ENCODE peak calls at places on chromosomes 6 and 20, in five cellular contexts. Y, D, H, X and A are unnamed samples.

GRCh38 chr20:32463642-32464400 is 105.7 kb downstream of the ASXL1 start:
- DNase-seq in Y (no peak), H (no peak), D (no peak), X (no peak), A (no peak)

GRCh38 chr6:95099410-95099809 is 477.9 kb upstream of the MANEA start:
- DNase-seq in D (no peak), H (no peak), X (no peak), Y (no peak), A (no peak)

GRCh38 chr6:136958168-136958567 is 36.1 kb downstream of the SLC35D3 start:
- DNase-seq in H (no peak), X (no peak), D (no peak), Y (no peak), A (no peak)

GRCh38 chr20:46694484-46694883 is 5.2 kb upstream of the TP53RK start:
- DNase-seq in Y (peak), X (peak), H (no peak), D (peak), A (peak)

GRCh38 chr6:125868996-125869395 is 78.2 kb downstream of the NCOA7 start:
- DNase-seq in Y (peak), H (no peak), X (no peak), D (peak), A (no peak)

GRCh38 chr6:7129784-7130569 is 22.2 kb downstream of the RREB1 start:
- DNase-seq in D (peak), H (no peak), Y (peak), X (no peak), A (no peak)

GRCh38 chr20:46375771-46376170 is 30.6 kb downstream of the ELMO2 start:
- DNase-seq in H (no peak), Y (peak), D (peak), X (no peak), A (no peak)

GRCh38 chr6:15369838-15370237 is 124.0 kb downstream of the JARID2 start:
- DNase-seq in X (no peak), H (no peak), Y (no peak), D (no peak), A (no peak)

GRCh38 chr6:170198298-170198697 is 92.6 kb downstream of the DLL1 start:
- DNase-seq in Y (no peak), H (no peak), D (no peak), X (no peak), A (no peak)

DNA sequence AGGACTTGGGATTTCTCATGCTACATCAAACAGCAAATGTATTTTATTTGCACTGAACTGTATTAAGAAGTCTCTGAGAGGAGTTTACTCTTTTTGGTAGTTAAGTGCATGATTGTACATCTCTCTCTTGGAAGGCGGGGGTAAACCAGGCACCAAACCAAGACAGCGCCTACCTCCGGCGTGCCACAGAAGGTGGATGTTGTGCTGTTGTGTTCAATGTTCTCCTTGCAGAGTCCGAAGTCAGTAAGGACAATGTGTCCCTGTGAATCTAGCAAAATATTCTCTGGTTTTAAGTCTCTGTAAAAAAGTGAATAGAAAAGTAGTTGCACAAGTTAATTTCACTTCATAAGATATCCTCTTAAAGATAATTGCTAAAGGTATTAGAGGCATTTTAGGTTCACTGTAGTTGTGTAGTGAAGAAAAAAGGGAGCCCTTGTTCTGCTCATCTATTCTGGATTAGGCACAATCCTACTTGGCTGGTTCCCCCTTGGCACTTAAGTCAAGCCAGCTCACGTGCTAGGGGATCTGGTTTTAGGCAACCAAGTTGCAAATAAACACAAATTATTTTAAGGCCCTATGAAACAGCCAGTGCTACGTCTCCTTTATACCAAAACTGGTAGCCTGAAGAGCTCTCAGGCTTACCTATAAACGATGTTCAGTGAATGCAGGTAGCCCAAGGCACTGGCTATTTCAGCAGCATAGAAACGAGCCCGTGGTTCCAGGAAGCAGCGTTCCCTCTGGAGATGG is 119.8 kb upstream of the SLC2A12 start:
- DNase-seq in Y (peak), H (no peak), X (no peak), D (no peak), A (no peak)
- TF ChIP-seq CTCF in Y (no peak), H (no peak), X (no peak), D (no peak), A (no peak)

GRCh38 chr6:39085129-39085528 is 29.9 kb downstream of the SAYSD1 start:
- DNase-seq in H (no peak), Y (no peak), D (no peak), X (no peak), A (no peak)

GRCh38 chr6:39087197-39087596 is 27.8 kb downstream of the SAYSD1 start:
- DNase-seq in D (no peak), X (no peak), H (no peak), Y (no peak), A (no peak)

GRCh38 chr6:39086294-39086693 is 28.7 kb downstream of the SAYSD1 start:
- DNase-seq in X (no peak), D (no peak), H (no peak), Y (no peak), A (no peak)

GRCh38 chr6:39088331-39088730 is 26.7 kb downstream of the SAYSD1 start:
- DNase-seq in Y (peak), X (peak), H (no peak), D (peak), A (no peak)

DNA sequence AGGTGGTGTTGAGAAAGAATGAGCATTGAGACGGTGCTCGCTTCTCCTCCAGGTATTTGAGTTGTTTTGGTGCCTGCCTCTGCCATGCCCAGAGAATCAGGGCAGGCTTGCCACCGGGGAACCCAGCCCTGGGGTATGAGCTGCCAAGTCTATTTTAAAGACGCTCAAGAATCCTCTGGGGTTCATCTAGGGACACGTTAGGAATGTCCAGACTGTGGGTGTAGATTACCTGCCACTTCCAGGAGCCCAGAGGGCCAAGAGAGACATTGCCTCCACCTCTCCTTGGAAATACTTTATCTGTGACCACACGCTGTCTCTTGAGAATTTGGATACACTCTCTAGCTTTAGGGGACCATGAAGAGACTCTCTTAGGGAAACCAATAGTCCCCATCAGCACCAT is 28.3 kb downstream of the SAYSD1 start:
- DNase-seq in Y (no peak), H (no peak), D (no peak), X (no peak), A (no peak)
- TF ChIP-seq CTCF in Y (no peak), H (no peak), D (no peak), X (no peak), A (no peak)

DNA sequence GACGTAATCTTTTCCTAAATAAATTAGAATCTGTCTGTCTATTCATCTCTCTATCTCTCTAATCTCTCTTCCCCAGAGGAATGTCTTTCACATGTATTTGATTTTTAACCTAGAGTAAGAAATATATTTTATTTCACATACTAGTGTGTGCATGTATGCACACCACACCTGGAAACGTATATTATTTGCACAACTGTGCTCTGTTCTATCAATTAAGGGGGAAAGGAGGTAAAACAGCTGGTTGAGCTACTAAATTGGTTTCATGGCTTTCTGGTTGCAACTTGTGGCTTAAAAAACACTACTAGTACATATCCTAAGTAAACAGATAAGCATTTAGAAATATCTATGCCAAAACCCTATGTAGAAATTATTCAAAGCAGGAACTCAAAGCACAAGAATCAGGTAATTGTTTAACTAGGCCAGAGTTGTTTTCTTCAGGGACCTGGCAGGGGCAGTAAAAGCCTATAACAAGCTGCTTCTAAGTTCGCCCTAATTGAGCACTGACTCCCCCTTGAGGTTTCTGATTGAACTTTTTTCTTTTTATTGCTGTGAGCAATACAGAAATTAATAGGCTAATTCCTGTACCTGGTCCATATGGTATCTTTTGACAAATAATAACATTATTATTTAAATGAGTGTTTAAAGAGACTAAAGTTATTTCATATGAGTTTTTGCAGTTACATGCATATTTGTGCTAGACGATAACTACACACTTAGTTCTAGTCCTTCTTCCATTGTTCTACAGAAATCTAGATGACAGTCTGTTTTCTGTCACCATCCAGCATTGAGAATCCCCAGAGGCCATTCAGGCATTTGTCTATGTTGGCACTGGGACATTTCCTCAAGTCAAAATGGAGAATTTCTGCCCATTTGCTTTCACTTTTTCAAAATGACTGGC is 88.6 kb downstream of the MCHR2 start:
- DNase-seq in H (no peak), X (peak), Y (peak), D (peak), A (peak)
- TF ChIP-seq CTCF in H (no peak), X (peak), Y (peak), D (peak), A (peak)

GRCh38 chr6:33490198-33490597 is 35.8 kb downstream of the ZBTB9 start:
- DNase-seq in X (peak), D (no peak), Y (no peak), H (no peak), A (peak)
- TF ChIP-seq CTCF in X (no peak), D (no peak), Y (no peak), H (no peak), A (no peak)